ENCODE peak calls at places on chromosome 11, in eight cellular contexts. P, E, Q, A, D, Z, O and K are unnamed samples.

GRCh38 chr11:117984471-117984870 is 1.7 kb upstream of the IL10RA start:
- DNase-seq in P (no peak), E (no peak), Q (no peak), A (no peak), D (no peak), Z (no peak), O (no peak), K (no peak)

GRCh38 chr11:129278586-129279319 is 86.6 kb upstream of the ARHGAP32 start:
- DNase-seq in P (peak), E (no peak), Q (no peak), A (no peak), D (no peak), Z (no peak), O (no peak), K (peak)

GRCh38 chr11:88810420-88811097 is 255.2 kb downstream of the GRM5 start:
- DNase-seq in P (no peak), E (no peak), Q (no peak), A (no peak), D (no peak), Z (no peak), O (no peak), K (no peak)

GRCh38 chr11:86202013-86202336 is 42.6 kb upstream of the EED start:
- DNase-seq in P (no peak), E (no peak), Q (no peak), A (no peak), D (no peak), Z (no peak), O (no peak), K (no peak)

GRCh38 chr11:70192666-70193410 is 10.3 kb upstream of the FADD start:
- DNase-seq in P (no peak), E (no peak), Q (no peak), A (peak), D (no peak), Z (no peak), O (no peak), K (no peak)

GRCh38 chr11:130212431-130212961 is 52.9 kb downstream of the ST14 start:
- DNase-seq in P (no peak), E (no peak), Q (peak), A (no peak), D (peak), Z (no peak), O (no peak), K (peak)

GRCh38 chr11:67117667-67118058 is 1.4 kb upstream of the KDM2A start:
- DNase-seq in P (no peak), E (peak), Q (no peak), A (no peak), D (no peak), Z (no peak), O (peak), K (peak)

GRCh38 chr11:125229916-125230315 is 65.4 kb downstream of the PKNOX2 start:
- DNase-seq in P (no peak), E (no peak), Q (no peak), A (no peak), D (no peak), Z (no peak), O (no peak), K (no peak)

GRCh38 chr11:43580735-43581369 is 99.7 kb upstream of the HSD17B12 start:
- DNase-seq in P (no peak), E (no peak), Q (no peak), A (no peak), D (no peak), Z (no peak), O (no peak), K (no peak)

GRCh38 chr11:117868815-117869642 is 7.4 kb downstream of the FXYD6 start:
- DNase-seq in P (no peak), E (no peak), Q (peak), A (no peak), D (no peak), Z (no peak), O (no peak), K (no peak)

GRCh38 chr11:116697011-116697410 is 75.8 kb downstream of the BUD13 start:
- DNase-seq in P (peak), E (peak), Q (no peak), A (no peak), D (no peak), Z (no peak), O (no peak), K (peak)

GRCh38 chr11:64088159-64089026 is 52.7 kb downstream of the FLRT1 start:
- DNase-seq in P (no peak), E (no peak), Q (no peak), A (no peak), D (no peak), Z (no peak), O (no peak), K (peak)

GRCh38 chr11:66617148-66617814 is 851 bp downstream of the RBM14 start:
- DNase-seq in P (peak), E (peak), Q (no peak), A (peak), D (no peak), Z (peak), O (peak), K (peak)

GRCh38 chr11:45651156-45651555 is 14.3 kb downstream of the CHST1 start:
- DNase-seq in P (no peak), E (no peak), Q (no peak), A (no peak), D (no peak), Z (no peak), O (no peak), K (no peak)

GRCh38 chr11:116357769-116358544 is 414.8 kb downstream of the BUD13 start:
- DNase-seq in P (no peak), E (no peak), Q (no peak), A (no peak), D (no peak), Z (peak), O (no peak), K (peak)

GRCh38 chr11:43904737-43905515 is 24.3 kb downstream of the ALKBH3 start:
- DNase-seq in P (peak), E (no peak), Q (no peak), A (peak), D (no peak), Z (peak), O (peak), K (no peak)

GRCh38 chr11:59548309-59548656 is 36.9 kb downstream of the OR4D9 start:
- DNase-seq in P (no peak), E (no peak), Q (no peak), A (no peak), D (no peak), Z (no peak), O (no peak), K (no peak)

GRCh38 chr11:117145393-117145761 is 1.3 kb downstream of the PAFAH1B2 start:
- DNase-seq in P (peak), E (no peak), Q (no peak), A (peak), D (no peak), Z (peak), O (peak), K (peak)

DNA sequence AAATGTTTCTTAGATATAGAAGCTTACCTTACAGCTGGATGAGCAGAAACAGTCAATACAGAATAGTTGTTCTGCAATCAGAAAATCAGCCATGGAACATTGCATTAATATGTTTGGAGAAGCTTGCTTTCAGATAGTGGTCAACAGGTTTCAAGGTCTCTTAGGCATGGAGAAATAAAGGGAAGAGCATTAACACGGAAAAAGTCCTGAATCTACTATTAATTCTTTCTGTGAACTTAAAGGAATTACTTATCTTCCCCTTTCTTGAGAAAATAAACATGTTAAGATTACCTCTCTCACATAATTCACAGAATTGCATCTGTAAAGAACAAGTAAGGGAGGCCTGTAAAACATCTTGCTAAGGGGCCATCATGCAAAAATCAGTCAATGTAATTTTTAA is at the start of gene OR5B3:
- DNase-seq in P (no peak), E (no peak), Q (no peak), A (no peak), D (no peak), Z (no peak), O (no peak), K (no peak)
- TF ChIP-seq CTCF in P (no peak), E (no peak), Q (no peak), A (no peak), D (no peak), Z (no peak), O (no peak), K (no peak)

GRCh38 chr11:60763692-60764369 is 7.2 kb downstream of the MS4A15 start:
- DNase-seq in P (no peak), E (no peak), Q (no peak), A (no peak), D (no peak), Z (no peak), O (no peak), K (no peak)

GRCh38 chr11:60765355-60765754 is 8.7 kb downstream of the MS4A15 start:
- DNase-seq in P (no peak), E (no peak), Q (no peak), A (no peak), D (no peak), Z (no peak), O (no peak), K (no peak)

GRCh38 chr11:60764879-60765278 is 8.2 kb downstream of the MS4A15 start:
- DNase-seq in P (no peak), E (no peak), Q (no peak), A (no peak), D (no peak), Z (no peak), O (no peak), K (no peak)

GRCh38 chr11:60761436-60762190 is 4.9 kb downstream of the MS4A15 start:
- DNase-seq in P (no peak), E (no peak), Q (no peak), A (no peak), D (no peak), Z (no peak), O (no peak), K (no peak)

GRCh38 chr11:60762851-60763691 is 6.4 kb downstream of the MS4A15 start:
- DNase-seq in P (no peak), E (no peak), Q (no peak), A (peak), D (no peak), Z (no peak), O (no peak), K (no peak)
- TF ChIP-seq CTCF in P (peak), E (peak), Q (peak), A (no peak), D (no peak), Z (no peak), O (peak), K (peak)

GRCh38 chr11:12761029-12761428 is 86.8 kb downstream of the TEAD1 start:
- DNase-seq in P (peak), E (no peak), Q (no peak), A (peak), D (no peak), Z (peak), O (no peak), K (no peak)
- TF ChIP-seq CTCF in P (peak), E (peak), Q (peak), A (peak), D (no peak), Z (peak), O (peak), K (no peak)

DNA sequence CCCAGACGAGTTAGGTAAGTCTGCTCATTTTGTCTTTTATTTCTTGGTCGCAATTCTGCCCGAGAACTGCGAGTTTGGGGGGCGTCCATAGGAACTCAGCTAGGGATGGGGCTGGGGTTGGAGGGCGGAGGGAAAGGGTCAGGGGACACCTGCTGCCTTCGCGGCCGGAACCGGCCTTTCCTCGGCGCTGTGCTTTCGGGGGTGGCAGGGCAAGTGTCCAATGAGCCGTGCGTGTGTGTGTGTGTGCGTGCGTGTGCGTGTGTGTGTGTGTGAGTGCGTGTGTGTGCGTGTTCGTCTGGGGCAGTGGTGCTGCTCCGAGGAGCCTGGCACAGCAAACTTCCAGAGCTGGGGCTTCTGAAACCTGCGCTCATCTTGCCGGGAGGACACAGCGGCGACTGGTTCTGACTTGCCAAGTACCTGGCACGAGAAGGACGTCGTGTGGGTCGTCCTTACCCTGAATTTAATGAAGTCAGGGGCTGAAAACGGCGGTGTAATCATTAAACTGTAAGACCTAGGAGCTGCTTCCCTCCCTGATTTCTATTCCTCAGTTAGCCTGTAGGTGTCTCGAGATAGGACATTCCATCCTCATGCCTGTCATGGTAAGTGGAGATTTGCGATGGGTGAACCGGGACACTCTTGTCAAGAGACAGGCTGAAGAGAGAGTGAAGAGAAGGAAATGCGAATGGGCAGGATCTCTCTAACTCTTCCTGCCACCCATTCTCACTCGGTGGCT is 27.0 kb upstream of the AMOTL1 start:
- DNase-seq in P (peak), E (no peak), Q (no peak), A (peak), D (no peak), Z (peak), O (peak), K (peak)
- TF ChIP-seq CTCF in P (peak), E (peak), Q (peak), A (peak), D (peak), Z (peak), O (peak), K (peak)

DNA sequence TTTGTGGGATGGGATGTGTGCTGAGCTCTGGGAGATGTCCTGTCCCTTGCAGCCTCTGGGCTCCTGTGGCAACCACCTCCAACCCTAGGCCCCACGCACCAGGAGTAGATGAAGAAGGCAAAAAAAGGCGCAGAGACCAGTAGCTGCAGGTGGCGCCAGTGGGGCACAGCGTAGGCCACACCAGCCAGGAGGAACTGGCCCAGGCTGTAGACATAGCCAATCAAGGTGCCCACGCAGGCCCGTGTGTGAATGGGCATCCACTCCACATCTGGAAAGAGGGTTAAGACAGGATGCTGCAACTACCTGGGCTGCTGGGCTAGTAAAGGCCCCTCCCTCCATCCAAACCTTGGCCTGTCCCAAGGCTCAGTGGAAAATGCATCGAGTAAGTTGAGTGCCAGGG is 3.0 kb downstream of the SLC22A6 start:
- DNase-seq in P (no peak), E (no peak), Q (no peak), A (no peak), D (no peak), Z (no peak), O (no peak), K (no peak)
- TF ChIP-seq CTCF in P (no peak), E (no peak), Q (no peak), A (no peak), D (no peak), Z (no peak), O (no peak), K (no peak)

DNA sequence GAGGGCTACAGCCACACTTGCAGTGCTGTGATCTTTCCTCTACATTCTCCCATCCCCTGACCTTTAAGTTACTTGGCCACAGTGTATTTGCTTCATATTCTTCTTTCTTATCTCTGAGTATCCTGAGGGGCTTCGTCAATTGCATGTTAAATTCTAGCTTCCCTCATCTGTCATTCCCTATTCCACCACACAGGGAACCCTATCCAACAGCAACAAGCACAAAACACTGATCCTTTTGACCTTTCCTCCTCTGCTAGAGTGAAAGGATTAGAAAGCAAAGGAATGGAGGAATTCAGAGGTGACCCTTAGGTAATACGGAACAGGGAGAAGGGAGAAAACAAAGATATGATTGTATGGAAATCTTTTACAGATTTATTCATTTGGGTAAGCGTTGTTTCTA is 1061.7 kb upstream of the TENM4 start:
- DNase-seq in P (no peak), E (no peak), Q (no peak), A (no peak), D (no peak), Z (no peak), O (no peak), K (no peak)
- TF ChIP-seq CTCF in P (no peak), E (no peak), Q (peak), A (no peak), D (no peak), Z (no peak), O (no peak), K (no peak)

DNA sequence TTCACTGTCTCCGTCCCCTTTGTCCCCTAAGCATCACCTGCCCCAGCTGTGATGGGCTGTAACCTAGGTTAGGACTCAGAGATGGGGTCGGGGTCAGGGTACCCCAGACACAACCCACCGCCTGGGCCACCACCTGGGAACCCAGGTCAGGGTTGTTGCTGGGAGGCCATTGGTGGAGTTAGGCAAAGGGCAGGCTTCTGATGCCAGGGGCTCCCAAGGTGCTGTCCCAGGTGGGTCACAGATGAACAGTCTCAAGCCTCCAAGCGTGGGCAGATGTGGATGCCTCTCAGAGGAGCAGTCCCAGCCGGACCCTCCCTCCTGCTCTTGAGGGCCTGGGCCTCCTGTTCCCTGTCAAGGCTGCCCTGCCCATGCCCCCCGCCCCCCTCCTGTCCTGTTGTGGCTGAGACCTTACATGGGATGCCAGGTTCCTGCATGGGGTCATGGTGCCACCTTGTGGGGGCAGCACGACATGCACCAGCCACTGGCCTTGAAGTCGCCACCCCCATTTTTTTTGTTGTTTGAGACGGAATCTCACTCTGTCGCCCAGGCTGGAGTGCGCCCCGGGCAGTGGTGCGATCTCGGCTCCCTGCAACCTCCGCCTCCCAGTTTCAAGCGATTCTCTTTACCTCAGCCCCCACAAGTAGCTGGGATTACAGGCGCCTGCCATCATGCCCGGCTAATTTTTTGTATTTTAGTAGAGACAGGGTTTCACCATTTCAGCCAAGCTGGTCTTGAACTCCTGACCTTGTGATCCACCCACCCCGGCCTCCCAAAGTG is 12.1 kb downstream of the GATD1 start:
- DNase-seq in P (peak), E (no peak), Q (peak), A (peak), D (peak), Z (peak), O (peak), K (peak)
- TF ChIP-seq CTCF in P (peak), E (peak), Q (peak), A (peak), D (peak), Z (peak), O (peak), K (peak)

GRCh38 chr11:71266114-71266833 is 13.9 kb upstream of the SHANK2 start:
- DNase-seq in P (no peak), E (no peak), Q (no peak), A (no peak), D (peak), Z (no peak), O (no peak), K (no peak)
- TF ChIP-seq CTCF in P (no peak), E (no peak), Q (no peak), A (no peak), D (no peak), Z (no peak), O (no peak), K (no peak)

DNA sequence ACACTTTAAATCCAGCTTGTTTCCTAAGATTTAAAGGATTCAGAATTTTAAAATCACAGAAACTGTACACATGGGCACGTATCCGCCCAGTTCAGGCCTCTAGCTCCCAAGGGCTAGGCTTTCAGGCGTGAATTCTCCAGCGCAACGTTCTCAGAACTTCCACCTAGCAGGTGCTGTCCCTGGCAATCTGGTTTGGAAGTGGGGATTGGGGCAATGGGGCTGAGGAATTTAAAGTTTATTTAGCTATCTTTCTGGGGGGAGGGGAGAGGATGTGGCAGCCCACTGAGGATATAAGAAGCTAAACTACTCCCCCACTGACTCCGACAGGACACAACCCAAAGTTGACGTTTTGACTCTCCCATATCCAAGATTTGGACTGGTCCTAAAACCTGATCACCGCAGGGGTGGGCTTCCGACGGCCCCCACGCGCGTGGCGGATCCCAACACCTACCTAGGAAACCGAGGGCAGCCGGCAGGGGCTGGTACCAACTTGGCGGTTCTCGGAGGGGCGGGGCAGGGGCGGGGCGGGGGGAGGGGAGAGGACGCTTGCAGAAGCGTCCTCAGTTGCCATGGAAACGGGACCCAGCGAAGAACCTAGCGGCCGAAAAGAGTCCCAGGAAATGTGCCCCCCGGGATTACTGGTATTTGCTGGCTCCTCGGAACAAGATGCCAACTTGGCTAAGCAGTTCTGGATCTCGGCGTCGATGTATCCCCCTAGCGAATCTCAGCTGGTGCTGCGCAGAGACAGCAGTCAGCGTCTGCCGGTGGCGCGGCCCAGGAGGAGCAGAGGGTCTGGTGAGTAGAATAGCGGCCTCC is at the start of gene HOATZ:
- DNase-seq in P (no peak), E (no peak), Q (peak), A (peak), D (no peak), Z (peak), O (no peak), K (peak)
- TF ChIP-seq CTCF in P (no peak), E (peak), Q (peak), A (peak), D (no peak), Z (no peak), O (peak), K (no peak)